ENCODE peak calls at places on chromosome 4, in four cellular contexts. One of them, this sample, is unnamed.

GRCh38 chr4:47577779-47578553 is 92.9 kb downstream of the ATP10D start:
- DNase-seq in neuronal stem cell: no peak
- DNase-seq in PC-3: no peak
- DNase-seq in GM23248: peak
- DNase-seq in this sample: no peak

GRCh38 chr4:107408968-107409367 is 311.1 kb downstream of the PAPSS1 start:
- DNase-seq in neuronal stem cell: no peak
- DNase-seq in PC-3: no peak
- DNase-seq in GM23248: no peak
- DNase-seq in this sample: peak

GRCh38 chr4:67674098-67674497 is 26.9 kb downstream of the UBA6 start:
- DNase-seq in neuronal stem cell: peak
- DNase-seq in GM23248: no peak
- DNase-seq in PC-3: peak
- DNase-seq in this sample: no peak

GRCh38 chr4:11710484-11710883 is 281.8 kb upstream of the HS3ST1 start:
- DNase-seq in neuronal stem cell: no peak
- DNase-seq in GM23248: no peak
- DNase-seq in PC-3: no peak
- DNase-seq in this sample: no peak

GRCh38 chr4:100547541-100548208 is 29.9 kb upstream of the EMCN start:
- DNase-seq in GM23248: no peak
- DNase-seq in neuronal stem cell: no peak
- DNase-seq in PC-3: no peak
- DNase-seq in this sample: no peak

GRCh38 chr4:61273237-61273636 is 73.1 kb downstream of the ADGRL3 start:
- DNase-seq in neuronal stem cell: no peak
- DNase-seq in PC-3: no peak
- DNase-seq in GM23248: no peak
- DNase-seq in this sample: no peak

GRCh38 chr4:183118585-183118984 is 19.5 kb downstream of the WWC2 start:
- DNase-seq in GM23248: peak
- DNase-seq in PC-3: peak
- DNase-seq in neuronal stem cell: peak
- DNase-seq in this sample: peak

GRCh38 chr4:55838952-55839351 is 14.5 kb upstream of the EXOC1 start:
- DNase-seq in PC-3: no peak
- DNase-seq in neuronal stem cell: no peak
- DNase-seq in GM23248: no peak
- DNase-seq in this sample: no peak

GRCh38 chr4:22502895-22503814 is 12.7 kb downstream of the ADGRA3 start:
- DNase-seq in GM23248: peak
- DNase-seq in neuronal stem cell: no peak
- DNase-seq in PC-3: peak
- DNase-seq in this sample: peak

GRCh38 chr4:57074753-57075152 is 35.4 kb downstream of the IGFBP7 start:
- DNase-seq in GM23248: peak
- DNase-seq in neuronal stem cell: no peak
- DNase-seq in PC-3: peak
- DNase-seq in this sample: peak

GRCh38 chr4:126647756-126648396 is 984.9 kb upstream of the INTU start:
- DNase-seq in GM23248: no peak
- DNase-seq in neuronal stem cell: no peak
- DNase-seq in PC-3: no peak
- DNase-seq in this sample: no peak

GRCh38 chr4:184476660-184477059 is 2.3 kb upstream of the IRF2 start:
- DNase-seq in GM23248: no peak
- DNase-seq in neuronal stem cell: no peak
- DNase-seq in PC-3: no peak
- DNase-seq in this sample: no peak
- H3K9ac ChIP-seq in GM23248: no peak
- H3K9ac ChIP-seq in neuronal stem cell: no peak
- H3K9ac ChIP-seq in PC-3: no peak
- H3K9ac ChIP-seq in this sample: no peak

GRCh38 chr4:80306255-80306654 is 29.3 kb upstream of the CFAP299 start:
- DNase-seq in GM23248: peak
- DNase-seq in neuronal stem cell: no peak
- DNase-seq in PC-3: peak
- DNase-seq in this sample: peak
- H3K9ac ChIP-seq in GM23248: peak
- H3K9ac ChIP-seq in neuronal stem cell: no peak
- H3K9ac ChIP-seq in PC-3: peak
- H3K9ac ChIP-seq in this sample: no peak

GRCh38 chr4:3414421-3415279 is 27.1 kb upstream of the HGFAC start:
- DNase-seq in GM23248: no peak
- DNase-seq in neuronal stem cell: no peak
- DNase-seq in PC-3: no peak
- DNase-seq in this sample: no peak
- H3K9ac ChIP-seq in GM23248: no peak
- H3K9ac ChIP-seq in neuronal stem cell: peak
- H3K9ac ChIP-seq in PC-3: no peak
- H3K9ac ChIP-seq in this sample: no peak

GRCh38 chr4:173167793-173168395 is 717 bp upstream of the GALNT7 start:
- DNase-seq in neuronal stem cell: no peak
- DNase-seq in GM23248: peak
- DNase-seq in PC-3: peak
- DNase-seq in this sample: no peak
- H3K9ac ChIP-seq in neuronal stem cell: no peak
- H3K9ac ChIP-seq in GM23248: peak
- H3K9ac ChIP-seq in PC-3: peak
- H3K9ac ChIP-seq in this sample: peak

GRCh38 chr4:26884486-26884988 is 23.9 kb downstream of the STIM2 start:
- DNase-seq in neuronal stem cell: no peak
- DNase-seq in GM23248: no peak
- DNase-seq in PC-3: no peak
- DNase-seq in this sample: no peak
- H3K9ac ChIP-seq in neuronal stem cell: no peak
- H3K9ac ChIP-seq in GM23248: no peak
- H3K9ac ChIP-seq in PC-3: no peak
- H3K9ac ChIP-seq in this sample: no peak

This sample was measured in mammary epithelial cell.